ENCODE peak calls at places on chromosomes 11 and 22, in four cellular contexts. One of them, this sample, is unnamed.

GRCh38 chr11:86515297-86516094 is 140.8 kb downstream of the CCDC81 start:
- DNase-seq in ACHN: no peak
- DNase-seq in NCI-H460: no peak
- DNase-seq in amygdala: no peak
- DNase-seq in this sample: peak; percentile 60

GRCh38 chr11:77039491-77040400 is 5.5 kb downstream of the B3GNT6 start:
- DNase-seq in ACHN: peak; percentile 42
- DNase-seq in NCI-H460: no peak
- DNase-seq in amygdala: no peak
- DNase-seq in this sample: peak; percentile 59

GRCh38 chr11:80103149-80103859 is 662.5 kb upstream of the TENM4 start:
- DNase-seq in ACHN: peak; percentile 90
- DNase-seq in NCI-H460: peak; percentile 38
- DNase-seq in amygdala: no peak
- DNase-seq in this sample: peak; percentile 25

GRCh38 chr11:58027341-58027740 is 3.4 kb upstream of the OR6Q1 start:
- DNase-seq in ACHN: no peak
- DNase-seq in NCI-H460: no peak
- DNase-seq in amygdala: no peak
- DNase-seq in this sample: no peak

GRCh38 chr22:30930228-30930627 is 38.3 kb downstream of the MORC2 start:
- DNase-seq in ACHN: no peak
- DNase-seq in NCI-H460: no peak
- DNase-seq in amygdala: no peak
- DNase-seq in this sample: no peak

GRCh38 chr11:78290293-78291176 is 101.8 kb downstream of the USP35 start:
- DNase-seq in ACHN: no peak
- DNase-seq in NCI-H460: peak; percentile 26
- DNase-seq in amygdala: no peak
- DNase-seq in this sample: peak; percentile 50

GRCh38 chr11:45248501-45249011 is 37.6 kb downstream of the SYT13 start:
- DNase-seq in ACHN: no peak
- DNase-seq in NCI-H460: no peak
- DNase-seq in amygdala: no peak
- DNase-seq in this sample: no peak

GRCh38 chr11:23112987-23113886 is 253.0 kb upstream of the CCDC179 start:
- DNase-seq in ACHN: peak; percentile 40
- DNase-seq in NCI-H460: peak; percentile 19
- DNase-seq in amygdala: no peak
- DNase-seq in this sample: peak; percentile 76

GRCh38 chr11:45333506-45333971 is 47.4 kb upstream of the SYT13 start:
- DNase-seq in ACHN: no peak
- DNase-seq in NCI-H460: no peak
- DNase-seq in amygdala: no peak
- DNase-seq in this sample: peak; percentile 47

GRCh38 chr11:122676638-122677037 is 21.1 kb downstream of the UBASH3B start:
- DNase-seq in ACHN: no peak
- DNase-seq in NCI-H460: no peak
- DNase-seq in amygdala: no peak
- DNase-seq in this sample: no peak

GRCh38 chr22:42074153-42074750 is at the start of gene PHETA2:
- DNase-seq in ACHN: peak; percentile 43
- DNase-seq in NCI-H460: no peak
- DNase-seq in amygdala: no peak
- DNase-seq in this sample: peak; percentile 52

GRCh38 chr22:21070690-21071615 is 25.2 kb downstream of the LRRC74B start:
- DNase-seq in ACHN: no peak
- DNase-seq in NCI-H460: no peak
- DNase-seq in amygdala: no peak
- DNase-seq in this sample: no peak